ENCODE peak calls at places on chromosomes 11 and 22, in seven cellular contexts. Y is activated T-helper 1 cell treated with Interleukin-2 at 50 U/mL for 16 hours, G is T-helper 1 cell, V is Daoy, P is HTR-8/SVneo, L is GM03348, N is choroid plexus epithelial cell. A is an unnamed sample.

GRCh38 chr11:19321351-19321750 is 80.6 kb upstream of the E2F8 start:
- DNase-seq in V (no peak), N (no peak), L (no peak), P (no peak), G (no peak), Y (no peak), A (no peak)

GRCh38 chr11:60118333-60118732 is 29.9 kb downstream of the MS4A2 start:
- DNase-seq in G (no peak), V (no peak), P (no peak), Y (no peak), N (no peak), L (no peak), A (no peak)

GRCh38 chr11:67290801-67291200 is 1.7 kb downstream of the ANKRD13D start:
- DNase-seq in Y (no peak), V (no peak), P (no peak), N (no peak), L (no peak), G (no peak), A (no peak)

GRCh38 chr11:46389450-46390330 is 1.9 kb downstream of the CHRM4 start:
- DNase-seq in G (no peak), Y (no peak), N (peak; percentile 62), L (peak; percentile 92), V (peak; percentile 85), P (peak; percentile 82), A (no peak)

GRCh38 chr22:49207008-49207775 is 620.5 kb downstream of the BRD1 start:
- DNase-seq in Y (no peak), V (no peak), N (no peak), P (no peak), L (no peak), G (no peak), A (no peak)

GRCh38 chr11:41895106-41895505 is 435.7 kb upstream of the LRRC4C start:
- DNase-seq in G (no peak), V (no peak), L (peak; percentile 31), P (no peak), Y (no peak), N (no peak), A (no peak)

GRCh38 chr22:30474683-30475424 is 3.0 kb upstream of the SEC14L3 start:
- DNase-seq in Y (no peak), V (no peak), P (no peak), N (peak; percentile 5), G (peak; percentile 20), L (no peak), A (no peak)

GRCh38 chr22:29300807-29301601 is 5.4 kb upstream of the GAS2L1 start:
- DNase-seq in P (no peak), L (no peak), Y (no peak), N (no peak), G (no peak), V (no peak), A (no peak)

GRCh38 chr11:28342704-28343103 is 234.5 kb downstream of the METTL15 start:
- DNase-seq in P (no peak), V (no peak), N (peak; percentile 40), Y (no peak), L (peak; percentile 8), G (no peak), A (no peak)

GRCh38 chr11:46560300-46561025 is 33.4 kb downstream of the AMBRA1 start:
- DNase-seq in L (peak; percentile 46), N (peak; percentile 68), G (peak; percentile 12), Y (no peak), V (peak; percentile 31), P (no peak), A (no peak)